ENCODE peak calls at places on chromosomes 1 and 21, in five cellular contexts. W, A, T, L and G are unnamed samples.

GRCh38 chr1:8477983-8478362 is 160.1 kb downstream of the SLC45A1 start:
- DNase-seq in W (no peak), A (no peak), T (no peak), L (no peak), G (no peak)

GRCh38 chr21:25961042-25961441 is 209.5 kb downstream of the APP start:
- DNase-seq in W (no peak), A (no peak), T (no peak), L (peak; percentile 53), G (peak; percentile 54)

GRCh38 chr1:46425740-46426139 is 31.6 kb downstream of the FAAH start:
- DNase-seq in W (no peak), A (no peak), T (no peak), L (no peak), G (no peak)

GRCh38 chr1:207897188-207897587 is 13.7 kb downstream of the CD34 start:
- DNase-seq in W (peak; percentile 14), A (no peak), T (no peak), L (no peak), G (no peak)

GRCh38 chr1:6126028-6126427 is 54.1 kb downstream of the CHD5 start:
- DNase-seq in W (no peak), A (no peak), T (no peak), L (no peak), G (no peak)

GRCh38 chr21:43206231-43207042 is 37.6 kb downstream of the CRYAA start:
- DNase-seq in W (no peak), A (no peak), T (no peak), L (peak; percentile 24), G (no peak)

GRCh38 chr1:27660300-27660837 is 11.6 kb downstream of the IFI6 start:
- DNase-seq in W (no peak), A (no peak), T (no peak), L (no peak), G (no peak)

GRCh38 chr1:208235983-208236761 is 8.0 kb downstream of the PLXNA2 start:
- DNase-seq in W (peak; percentile 89), A (no peak), T (peak; percentile 71), L (no peak), G (no peak)

GRCh38 chr1:51736702-51737101 is 119.8 kb downstream of the OSBPL9 start:
- DNase-seq in W (peak; percentile 50), A (no peak), T (peak; percentile 77), L (no peak), G (no peak)

GRCh38 chr1:52348704-52349301 is 17.2 kb downstream of the CC2D1B start:
- DNase-seq in W (peak; percentile 61), A (no peak), T (peak; percentile 44), L (peak; percentile 81), G (peak; percentile 75)

GRCh38 chr1:6491076-6491449 is 404 bp downstream of the PLEKHG5 start:
- DNase-seq in W (no peak), A (no peak), T (no peak), L (no peak), G (no peak)

GRCh38 chr1:66323958-66324357 is 210.0 kb upstream of the SGIP1 start:
- DNase-seq in W (no peak), A (no peak), T (peak; percentile 35), L (no peak), G (no peak)

GRCh38 chr1:27403065-27403726 is 10.8 kb downstream of the GPR3 start:
- DNase-seq in W (peak; percentile 67), A (no peak), T (peak; percentile 42), L (peak; percentile 81), G (peak; percentile 84)

GRCh38 chr1:145740269-145740668 is 21.0 kb downstream of the CD160 start:
- DNase-seq in W (peak; percentile 91), A (no peak), T (peak; percentile 98), L (no peak), G (no peak)

GRCh38 chr1:30033276-30034104 is 689.9 kb downstream of the MATN1 start:
- DNase-seq in W (no peak), A (no peak), T (no peak), L (no peak), G (no peak)

GRCh38 chr1:39692152-39693064 is 1.2 kb upstream of the HPCAL4 start:
- DNase-seq in W (no peak), A (no peak), T (no peak), L (peak; percentile 77), G (peak; percentile 39)

GRCh38 chr1:41700581-41700980 is 216.1 kb upstream of the EDN2 start:
- DNase-seq in W (no peak), A (no peak), T (no peak), L (no peak), G (no peak)

GRCh38 chr1:3910769-3911520 is 10.9 kb upstream of the C1orf174 start:
- DNase-seq in W (peak; percentile 43), A (peak; percentile 80), T (peak; percentile 37), L (peak; percentile 92), G (peak; percentile 88)

GRCh38 chr1:68204965-68205630 is 27.2 kb downstream of the WLS start:
- DNase-seq in W (no peak), A (no peak), T (no peak), L (no peak), G (no peak)

GRCh38 chr1:8631163-8631562 is 186.3 kb downstream of the RERE start:
- DNase-seq in W (peak; percentile 38), A (no peak), T (peak; percentile 10), L (no peak), G (no peak)

GRCh38 chr1:111197598-111198289 is 2.7 kb downstream of the DENND2D start:
- DNase-seq in W (peak; percentile 33), A (no peak), T (peak; percentile 4), L (peak; percentile 85), G (peak; percentile 86)

GRCh38 chr1:215083408-215083961 is 948 bp downstream of the KCNK2 start:
- DNase-seq in W (peak; percentile 39), A (peak; percentile 36), T (peak; percentile 63), L (peak; percentile 55), G (peak; percentile 42)

GRCh38 chr1:172977296-172978027 is 73.3 kb downstream of the TNFSF18 start:
- DNase-seq in W (no peak), A (no peak), T (no peak), L (no peak), G (no peak)

GRCh38 chr1:71270394-71270793 is 189.6 kb upstream of the ZRANB2 start:
- DNase-seq in W (no peak), A (no peak), T (no peak), L (no peak), G (no peak)

GRCh38 chr1:24318988-24319863 is at the start of gene GRHL3:
- DNase-seq in W (peak; percentile 48), A (no peak), T (no peak), L (peak; percentile 93), G (peak; percentile 89)

GRCh38 chr1:99548924-99549605 is 96.8 kb upstream of the PALMD start:
- DNase-seq in W (peak; percentile 43), A (no peak), T (peak; percentile 41), L (no peak), G (no peak)

GRCh38 chr1:244322791-244323521 is 128.8 kb downstream of the ADSS2 start:
- DNase-seq in W (peak; percentile 95), A (no peak), T (peak; percentile 98), L (peak; percentile 34), G (peak; percentile 91)

GRCh38 chr1:15933684-15934083 is 42.2 kb downstream of the ZBTB17 start:
- DNase-seq in W (no peak), A (no peak), T (no peak), L (no peak), G (no peak)

GRCh38 chr1:31587720-31588423 is 11.6 kb downstream of the TINAGL1 start:
- DNase-seq in W (peak; percentile 40), A (peak; percentile 46), T (no peak), L (peak; percentile 90), G (peak; percentile 82)
- H2AK5ac ChIP-seq in W (peak overlapping the region; percentile 67), A (peak overlapping the region; percentile 38), T (no peak overlapping the region), L (no peak overlapping the region), G (peak overlapping the region; percentile 96)

DNA sequence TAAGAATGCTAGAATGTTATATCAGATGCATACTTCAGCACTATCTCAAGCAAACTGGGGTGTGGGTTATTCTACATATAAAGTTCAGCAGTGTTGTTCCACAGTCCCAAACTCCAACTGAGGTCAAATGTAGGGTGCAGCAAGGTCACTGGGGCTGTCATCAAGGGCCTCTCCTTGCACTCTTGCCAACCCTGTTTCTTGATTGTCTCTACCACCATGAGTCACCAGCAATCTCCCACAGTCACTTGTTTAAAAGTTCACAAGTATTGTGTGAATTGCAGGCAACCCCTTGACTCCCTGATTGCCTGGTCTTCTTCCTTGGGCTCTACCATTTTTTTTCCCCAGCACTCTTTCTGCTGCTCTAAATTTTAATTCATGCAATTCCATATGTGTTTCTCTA is 10.6 kb downstream of the METTL18 start:
- DNase-seq in W (no peak), A (no peak), T (no peak), L (no peak), G (peak; percentile 28)
- H3K23ac ChIP-seq in W (no peak overlapping the region), A (no peak overlapping the region), T (no peak overlapping the region), L (no peak overlapping the region), G (no peak overlapping the region)

GRCh38 chr1:205287076-205287475 is 34.5 kb downstream of the NUAK2 start:
- DNase-seq in W (no peak), A (no peak), T (no peak), L (no peak), G (no peak)
- H2BK120ac ChIP-seq in W (peak overlapping the region; percentile 6), A (no peak overlapping the region), T (peak overlapping the region; percentile 94), L (no peak overlapping the region), G (no peak overlapping the region)

GRCh38 chr1:17134724-17135123 is 15.5 kb upstream of the PADI2 start:
- DNase-seq in W (no peak), A (no peak), T (no peak), L (no peak), G (no peak)
- H2AK5ac ChIP-seq in W (no peak overlapping the region), A (no peak overlapping the region), T (peak overlapping the region; percentile 16), L (no peak overlapping the region), G (no peak overlapping the region)

DNA sequence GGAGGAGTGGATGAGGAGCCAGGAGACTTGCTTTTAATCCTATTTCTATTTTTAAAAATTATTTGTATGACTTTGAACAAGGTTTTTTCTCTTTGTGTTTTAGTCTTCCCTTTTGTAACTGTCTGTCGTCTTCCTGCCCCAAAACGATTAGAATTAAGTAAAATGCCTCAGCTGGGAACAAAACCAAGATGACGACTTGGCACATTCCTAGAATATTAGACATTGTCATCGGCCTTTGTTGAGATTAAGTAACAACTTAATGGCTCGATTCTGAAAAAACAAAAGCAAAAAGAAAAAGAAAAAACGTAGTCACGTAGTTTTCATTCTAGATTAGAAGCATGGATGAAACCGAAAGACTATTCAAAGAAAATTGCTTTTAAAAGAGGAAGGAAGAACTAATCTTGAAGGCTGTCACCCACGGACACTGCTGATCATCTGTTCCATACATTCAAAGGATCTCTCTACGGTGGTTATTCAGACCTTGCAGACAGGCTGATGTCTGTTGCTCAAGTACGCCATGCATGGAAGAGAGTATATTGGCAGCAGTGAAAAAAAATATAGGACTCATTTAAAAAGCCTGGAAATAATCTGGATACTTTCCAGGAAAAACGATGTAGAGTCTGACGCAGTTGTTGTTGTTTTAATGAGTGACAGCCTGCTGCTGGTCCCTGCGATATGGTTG is 16.9 kb downstream of the GNG4 start:
- DNase-seq in W (no peak), A (no peak), T (peak; percentile 56), L (no peak), G (no peak)
- H3K23ac ChIP-seq in W (no peak overlapping the region), A (peak overlapping the region; percentile 25), T (no peak overlapping the region), L (no peak overlapping the region), G (no peak overlapping the region)

GRCh38 chr21:34819357-34819999 is 150.7 kb downstream of the CLIC6 start:
- DNase-seq in W (no peak), A (peak; percentile 29), T (no peak), L (no peak), G (peak; percentile 67)
- H2BK120ac ChIP-seq in W (no peak overlapping the region), A (no peak overlapping the region), T (peak overlapping the region; percentile 55), L (no peak overlapping the region), G (no peak overlapping the region)